ENCODE peak calls at places on chromosome 3, in seven cellular contexts. O is substantia nigra, Q is AG10803, A is HFFc6, J is NCI-H1436, B is pulmonary artery endothelial cell, W is lower lobe of right lung. G is an unnamed sample.

GRCh38 chr3:193211173-193211572 is 29.8 kb upstream of the PLAAT1 start:
- DNase-seq in O (no peak), Q (no peak), A (no peak), J (no peak), B (no peak), W (no peak), G (no peak)

GRCh38 chr3:183278479-183279088 is 25.5 kb downstream of the B3GNT5 start:
- DNase-seq in O (no peak), Q (no peak), A (no peak), J (no peak), B (no peak), W (no peak), G (peak)

GRCh38 chr3:161508852-161509477 is 12.4 kb downstream of the OTOL1 start:
- DNase-seq in O (no peak), Q (no peak), A (peak), J (no peak), B (no peak), W (no peak), G (no peak)

GRCh38 chr3:143002083-143002712 is 828 bp downstream of the U2SURP start:
- DNase-seq in O (no peak), Q (peak), A (peak), J (no peak), B (no peak), W (no peak), G (peak)

GRCh38 chr3:38139191-38139590 is 730 bp downstream of the MYD88 start:
- DNase-seq in O (no peak), Q (no peak), A (no peak), J (no peak), B (no peak), W (peak), G (no peak)

GRCh38 chr3:171718493-171719205 is 91.6 kb downstream of the PLD1 start:
- DNase-seq in O (no peak), Q (no peak), A (no peak), J (no peak), B (no peak), W (no peak), G (no peak)

GRCh38 chr3:161890147-161890625 is 393.6 kb downstream of the OTOL1 start:
- DNase-seq in O (no peak), Q (peak), A (peak), J (no peak), B (no peak), W (peak), G (no peak)

GRCh38 chr3:73419993-73420392 is 204.7 kb downstream of the PDZRN3 start:
- DNase-seq in O (no peak), Q (no peak), A (peak), J (no peak), B (no peak), W (no peak), G (no peak)

GRCh38 chr3:183490653-183491052 is 62.2 kb upstream of the MCF2L2 start:
- DNase-seq in O (no peak), Q (no peak), A (no peak), J (peak), B (peak), W (no peak), G (no peak)

GRCh38 chr3:168581718-168582332 is 486.1 kb upstream of the GOLIM4 start:
- DNase-seq in O (no peak), Q (no peak), A (no peak), J (no peak), B (no peak), W (no peak), G (no peak)

GRCh38 chr3:15097889-15098288 is 1.1 kb downstream of the RBSN start:
- DNase-seq in O (no peak), Q (peak), A (peak), J (no peak), B (no peak), W (no peak), G (no peak)

GRCh38 chr3:107795514-107796094 is 272.8 kb downstream of the BBX start:
- DNase-seq in O (no peak), Q (no peak), A (no peak), J (no peak), B (no peak), W (no peak), G (no peak)

G was measured in NCI-H1694 treated with DMSO at 0.1 percent for 48 hours.